ENCODE peak calls at places on chromosomes 16 and 17, in seven cellular contexts. C is IMR-90, T is A549, L is ovary, I is prostate gland, A is breast epithelium, Q is heart left ventricle. P is an unnamed sample.
A peak's percentile ranks its signal among the peaks of the same experiment; 100 is the strongest.

GRCh38 chr17:37305406-37305905 is 70.3 kb upstream of the C17orf78 start:
- DNase-seq in C (no peak), T (no peak), L (no peak), I (no peak), A (no peak), Q (no peak), P (no peak)

GRCh38 chr17:15403276-15403939 is 62.0 kb upstream of the TEKT3 start:
- DNase-seq in C (peak; percentile 53), T (no peak), L (no peak), I (no peak), A (no peak), Q (no peak), P (no peak)

GRCh38 chr17:50507871-50508572 is at the start of gene MYCBPAP:
- DNase-seq in C (peak; percentile 68), T (peak; percentile 83), L (peak; percentile 78), I (peak; percentile 74), A (peak; percentile 75), Q (peak; percentile 88), P (peak; percentile 78)

GRCh38 chr16:16064874-16065384 is 115.5 kb downstream of the ABCC1 start:
- DNase-seq in C (no peak), T (no peak), L (no peak), I (no peak), A (no peak), Q (no peak), P (no peak)

GRCh38 chr16:31698901-31699300 is 171.2 kb downstream of the AHSP start:
- DNase-seq in C (no peak), T (no peak), L (no peak), I (no peak), A (no peak), Q (no peak), P (no peak)

GRCh38 chr16:1610841-1611653 is 825 bp downstream of the IFT140 start:
- DNase-seq in C (no peak), T (no peak), L (no peak), I (no peak), A (peak; percentile 61), Q (no peak), P (no peak)

GRCh38 chr16:57606847-57607501 is 21.5 kb upstream of the ADGRG1 start:
- DNase-seq in C (no peak), T (no peak), L (no peak), I (no peak), A (no peak), Q (peak; percentile 8), P (peak; percentile 80)

GRCh38 chr16:3642397-3643094 is 11.9 kb upstream of the DNASE1 start:
- DNase-seq in C (no peak), T (no peak), L (no peak), I (peak; percentile 85), A (peak; percentile 70), Q (no peak), P (no peak)

GRCh38 chr17:4607773-4608187 is 23.5 kb downstream of the SMTNL2 start:
- DNase-seq in C (peak; percentile 49), T (no peak), L (peak; percentile 93), I (no peak), A (no peak), Q (peak; percentile 76), P (peak; percentile 70)

GRCh38 chr16:50372611-50373344 is 4.0 kb upstream of the BRD7 start:
- DNase-seq in C (peak; percentile 61), T (peak; percentile 35), L (no peak), I (no peak), A (no peak), Q (peak; percentile 48), P (no peak)

GRCh38 chr16:77721752-77722314 is 481 bp upstream of the NUDT7 start:
- DNase-seq in C (no peak), T (no peak), L (no peak), I (no peak), A (no peak), Q (no peak), P (no peak)

GRCh38 chr16:69112285-69113129 is 7.1 kb downstream of the HAS3 start:
- DNase-seq in C (peak; percentile 25), T (peak; percentile 66), L (no peak), I (no peak), A (no peak), Q (peak; percentile 50), P (peak; percentile 74)

GRCh38 chr17:79042421-79043190 is 18.6 kb downstream of the C1QTNF1 start:
- DNase-seq in C (peak; percentile 59), T (peak; percentile 77), L (peak; percentile 57), I (peak; percentile 79), A (peak; percentile 87), Q (peak; percentile 60), P (peak; percentile 76)

GRCh38 chr17:9941305-9941704 is 36.2 kb upstream of the RCVRN start:
- DNase-seq in C (no peak), T (no peak), L (no peak), I (no peak), A (no peak), Q (no peak), P (peak; percentile 5)

GRCh38 chr17:17067277-17067676 is 25.0 kb downstream of the MPRIP start:
- DNase-seq in C (peak; percentile 55), T (peak; percentile 56), L (no peak), I (no peak), A (no peak), Q (no peak), P (no peak)

GRCh38 chr17:49110504-49110903 is 22.1 kb upstream of the B4GALNT2 start:
- DNase-seq in C (peak; percentile 29), T (peak; percentile 31), L (no peak), I (no peak), A (no peak), Q (no peak), P (no peak)

GRCh38 chr16:89860747-89861304 is 12.6 kb upstream of the TCF25 start:
- DNase-seq in C (peak; percentile 17), T (peak; percentile 58), L (peak; percentile 32), I (peak; percentile 46), A (peak; percentile 70), Q (peak; percentile 60), P (peak; percentile 75)

GRCh38 chr17:37212184-37212583 is 163.6 kb upstream of the C17orf78 start:
- DNase-seq in C (no peak), T (no peak), L (no peak), I (no peak), A (no peak), Q (no peak), P (no peak)

DNA sequence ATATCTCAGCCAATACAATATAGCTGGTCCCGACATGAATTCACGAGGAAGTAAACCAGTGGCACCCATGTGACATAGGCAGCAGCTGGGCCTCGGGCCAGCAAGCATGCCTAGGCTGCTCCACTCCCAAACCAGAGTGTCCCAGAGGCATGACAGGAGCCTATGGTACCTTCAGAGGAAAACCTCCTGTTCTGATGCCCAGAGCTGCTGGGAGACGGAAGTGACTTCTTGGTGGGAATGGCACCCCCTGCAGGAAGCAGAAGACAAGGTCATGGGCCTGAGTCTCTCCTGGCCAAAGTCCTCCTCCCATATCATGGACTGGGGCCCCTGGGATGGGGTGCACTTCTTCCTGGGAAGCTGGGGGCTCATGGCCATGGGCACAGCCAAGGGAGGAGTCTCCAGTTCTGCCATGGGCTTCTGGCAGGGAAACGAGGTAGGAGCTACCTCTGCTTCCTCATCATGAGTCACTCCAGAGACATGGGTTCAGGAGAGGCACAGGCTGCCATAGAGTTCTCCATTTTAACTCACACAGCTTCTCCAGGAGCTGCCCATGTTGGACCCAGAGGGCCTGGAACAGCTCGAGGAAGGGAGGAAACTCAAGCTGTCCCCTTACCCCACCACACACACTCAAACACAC is 13.4 kb downstream of the FBF1 start:
- DNase-seq in C (no peak), T (peak; percentile 62), L (no peak), I (peak; percentile 77), A (no peak), Q (no peak), P (no peak)
- TF ChIP-seq CTCF in C (peak; percentile 18), T (peak; percentile 32), L (no peak), I (peak; percentile 17), A (no peak), Q (no peak), P (peak; percentile 19)

GRCh38 chr17:71585540-71585939 is 535.3 kb upstream of the SOX9 start:
- DNase-seq in C (no peak), T (no peak), L (no peak), I (no peak), A (no peak), Q (no peak), P (no peak)

GRCh38 chr17:71578446-71578845 is 542.4 kb upstream of the SOX9 start:
- DNase-seq in C (no peak), T (no peak), L (no peak), I (no peak), A (no peak), Q (no peak), P (no peak)

DNA sequence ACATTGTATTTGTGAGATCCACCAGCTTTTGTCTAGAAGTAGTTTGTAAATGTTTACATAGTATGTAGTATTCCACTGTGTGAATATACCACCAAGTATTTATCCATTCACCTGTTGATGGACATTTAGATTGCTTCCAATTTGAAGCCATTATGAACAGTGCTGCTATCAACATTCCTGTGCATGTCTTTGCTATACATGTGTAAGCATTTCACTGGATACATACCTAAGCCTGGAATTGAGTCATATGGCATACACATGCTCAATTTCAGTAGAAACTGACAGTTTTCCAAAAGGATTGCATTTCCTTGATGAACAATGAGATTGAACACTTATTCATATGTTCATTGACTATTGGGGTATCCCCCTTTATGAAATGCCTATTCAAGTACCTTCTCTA is 540.6 kb upstream of the SOX9 start:
- DNase-seq in C (peak; percentile 20), T (no peak), L (no peak), I (no peak), A (no peak), Q (no peak), P (no peak)
- TF ChIP-seq POLR2A in C (no peak), T (no peak), L (no peak), I (no peak), A (no peak), Q (no peak), P (no peak)

GRCh38 chr17:1002771-1003555 is 6.0 kb downstream of the TIMM22 start:
- DNase-seq in C (peak; percentile 89), T (no peak), L (no peak), I (no peak), A (no peak), Q (no peak), P (no peak)

GRCh38 chr17:1003633-1003971 is 6.7 kb downstream of the TIMM22 start:
- DNase-seq in C (no peak), T (no peak), L (no peak), I (no peak), A (no peak), Q (no peak), P (no peak)

GRCh38 chr17:1001640-1002411 is 4.9 kb downstream of the TIMM22 start:
- DNase-seq in C (peak; percentile 75), T (no peak), L (no peak), I (no peak), A (no peak), Q (no peak), P (no peak)

GRCh38 chr17:1000597-1001490 is 3.9 kb downstream of the TIMM22 start:
- DNase-seq in C (peak; percentile 74), T (no peak), L (no peak), I (no peak), A (no peak), Q (no peak), P (no peak)

GRCh38 chr17:1002412-1002753 is 5.5 kb downstream of the TIMM22 start:
- DNase-seq in C (peak; percentile 75), T (no peak), L (no peak), I (no peak), A (no peak), Q (no peak), P (no peak)
- H3K4me1 ChIP-seq in C (peaks cover 50% of the 10 kb centered on the region), T (peaks cover 13% of the 10 kb centered on the region), L (peaks cover 28% of the 10 kb centered on the region), I (peaks cover 38% of the 10 kb centered on the region), A (peaks cover 33% of the 10 kb centered on the region), Q (peaks cover 59% of the 10 kb centered on the region), P (no peaks in the 10 kb centered on the region)

DNA sequence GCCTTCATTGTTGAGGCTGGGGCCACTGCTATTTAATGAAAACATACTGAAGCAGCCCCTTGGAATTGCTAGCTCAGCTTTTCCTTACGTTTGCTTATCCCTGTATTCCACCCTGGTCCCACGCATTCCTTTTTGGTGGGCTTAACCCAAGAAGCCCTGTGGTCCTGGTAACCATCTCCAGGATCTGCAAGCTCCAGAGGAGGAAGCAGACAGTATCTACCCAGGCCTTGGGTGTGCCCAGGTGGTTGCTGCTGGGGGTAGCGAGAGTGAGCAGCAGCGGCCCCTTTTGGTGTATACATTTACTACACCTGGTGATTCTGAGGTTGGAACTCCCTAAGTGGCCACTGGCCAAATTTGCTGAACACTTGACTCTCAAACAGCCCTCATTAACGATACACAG is 97.7 kb downstream of the CBLN1 start:
- DNase-seq in C (no peak), T (peak; percentile 22), L (no peak), I (no peak), A (no peak), Q (no peak), P (no peak)
- TF ChIP-seq CTCF in C (peak; percentile 32), T (no peak), L (no peak), I (no peak), A (no peak), Q (no peak), P (no peak)